ENCODE peak calls at places on chromosomes 16 and 17, in nine cellular contexts. E, J, L, X, G, R, D, P and T are unnamed samples.

GRCh38 chr17:73230088-73230487 is 31.6 kb downstream of the CPSF4L start:
- DNase-seq in P (no peak), X (no peak), E (no peak), R (no peak), G (no peak), J (no peak), L (no peak), D (no peak), T (no peak)

GRCh38 chr16:9389543-9390207 is 298.2 kb downstream of the HAPSTR1 start:
- DNase-seq in J (no peak), R (no peak), X (no peak), E (no peak), L (no peak), G (no peak), D (no peak), P (no peak), T (no peak)

GRCh38 chr17:77400445-77400870 is 259.7 kb downstream of the SEC14L1 start:
- DNase-seq in R (peak), P (no peak), G (peak), J (no peak), X (no peak), L (no peak), E (peak), D (no peak), T (no peak)

GRCh38 chr16:56662357-56663354 is 4.9 kb downstream of the MT1F start:
- DNase-seq in D (no peak), X (no peak), E (no peak), P (no peak), G (no peak), R (no peak), L (no peak), J (no peak), T (no peak)

GRCh38 chr17:71163121-71163812 is 957.6 kb upstream of the SOX9 start:
- DNase-seq in E (no peak), D (no peak), P (no peak), J (peak), G (no peak), L (no peak), X (no peak), R (no peak), T (no peak)

GRCh38 chr17:71883845-71884244 is 237.0 kb upstream of the SOX9 start:
- DNase-seq in P (no peak), G (no peak), J (no peak), E (no peak), L (no peak), X (no peak), D (no peak), R (no peak), T (no peak)

GRCh38 chr16:53712065-53712464 is 8.1 kb downstream of the FTO start:
- DNase-seq in D (no peak), J (no peak), X (no peak), R (no peak), L (no peak), E (no peak), P (no peak), G (no peak), T (no peak)

GRCh38 chr16:82093901-82094300 is 58.8 kb downstream of the HSD17B2 start:
- DNase-seq in X (no peak), D (no peak), R (no peak), E (no peak), J (no peak), L (no peak), P (no peak), G (no peak), T (no peak)

GRCh38 chr16:50526796-50527195 is 21.4 kb upstream of the NKD1 start:
- DNase-seq in E (no peak), D (no peak), J (no peak), R (no peak), L (peak), G (no peak), X (no peak), P (no peak), T (peak)

GRCh38 chr16:8733849-8734540 is 59.6 kb downstream of the ABAT start:
- DNase-seq in G (no peak), R (no peak), X (no peak), P (no peak), D (no peak), L (no peak), E (no peak), J (no peak), T (no peak)

GRCh38 chr16:87395181-87395842 is 3.2 kb downstream of the MAP1LC3B start:
- DNase-seq in P (no peak), D (no peak), J (no peak), E (no peak), G (no peak), L (no peak), X (no peak), R (no peak), T (peak)

GRCh38 chr17:4087911-4088693 is 54.7 kb downstream of the ZZEF1 start:
- DNase-seq in D (no peak), E (no peak), X (no peak), J (no peak), G (no peak), R (no peak), L (no peak), P (no peak), T (no peak)

GRCh38 chr17:207775-208174 is 26.3 kb upstream of the DOC2B start:
- DNase-seq in J (no peak), E (no peak), R (no peak), D (no peak), X (no peak), P (no peak), L (no peak), G (no peak), T (no peak)

GRCh38 chr17:62995377-62995885 is 29.4 kb downstream of the TANC2 start:
- DNase-seq in E (no peak), J (no peak), D (no peak), G (peak), R (no peak), P (peak), X (no peak), L (no peak), T (no peak)

GRCh38 chr16:67647681-67648080 is 2.7 kb downstream of the CARMIL2 start:
- DNase-seq in D (no peak), E (no peak), L (no peak), G (no peak), P (no peak), J (no peak), X (no peak), R (no peak), T (no peak)